ENCODE peak calls at places on chromosomes 16 and 17, in six cellular contexts. U is kidney epithelial cell; M is amniotic epithelial cell; J is hippocampal formation; P is ACHN; E is CD4-positive, alpha-beta memory T cell. N is an unnamed sample.

GRCh38 chr16:1054660-1055556 is 17.6 kb upstream of the SSTR5 start:
- DNase-seq in M (peak), P (peak), U (peak), J (peak), E (no peak), N (peak)

GRCh38 chr17:41777579-41778188 is 8.8 kb downstream of the JUP start:
- DNase-seq in E (no peak), M (peak), P (peak), U (peak), J (peak), N (peak)

GRCh38 chr17:44424828-44425463 is 35.5 kb upstream of the ITGA2B start:
- DNase-seq in J (no peak), M (peak), E (no peak), U (no peak), P (no peak), N (no peak)

GRCh38 chr17:50304781-50305404 is 30.6 kb downstream of the TMEM92 start:
- DNase-seq in E (no peak), P (no peak), M (peak), J (no peak), U (no peak), N (no peak)

GRCh38 chr17:35082073-35082657 is 18.7 kb upstream of the RFFL start:
- DNase-seq in P (peak), M (peak), J (no peak), E (no peak), U (peak), N (peak)

GRCh38 chr17:79915850-79916430 is 76.7 kb upstream of the CBX4 start:
- DNase-seq in U (no peak), E (no peak), P (peak), J (no peak), M (peak), N (peak)

GRCh38 chr17:72053069-72053846 is 67.6 kb upstream of the SOX9 start:
- DNase-seq in E (no peak), M (no peak), P (no peak), J (no peak), U (no peak), N (no peak)

GRCh38 chr16:8241408-8241807 is 348.9 kb downstream of the TMEM114 start:
- DNase-seq in J (no peak), M (no peak), P (no peak), E (no peak), U (no peak), N (no peak)

GRCh38 chr16:7792346-7792745 is 459.7 kb downstream of the RBFOX1 start:
- DNase-seq in E (no peak), J (no peak), M (no peak), U (no peak), P (no peak), N (no peak)

GRCh38 chr17:67466251-67466650 is 89.2 kb downstream of the PITPNC1 start:
- DNase-seq in J (no peak), U (no peak), E (no peak), M (no peak), P (no peak), N (no peak)

GRCh38 chr17:924711-925480 is 54.7 kb downstream of the NXN start:
- DNase-seq in J (no peak), M (no peak), P (no peak), E (no peak), U (no peak), N (no peak)

GRCh38 chr16:21156767-21157467 is 1.6 kb upstream of the LDAF1 start:
- DNase-seq in E (peak), M (peak), J (peak), P (peak), U (peak), N (peak)

GRCh38 chr17:27290916-27291598 is 2.9 kb upstream of the WSB1 start:
- DNase-seq in P (no peak), J (no peak), E (no peak), M (no peak), U (no peak), N (no peak)

GRCh38 chr16:59573528-59574271 is 839.6 kb upstream of the GOT2 start:
- DNase-seq in E (no peak), J (no peak), M (peak), P (no peak), U (no peak), N (peak)

GRCh38 chr17:78242024-78242742 is 10.8 kb downstream of the TMEM235 start:
- DNase-seq in E (no peak), J (no peak), U (no peak), P (no peak), M (no peak), N (peak)

GRCh38 chr16:1453316-1453715 is 9.0 kb upstream of the CCDC154 start:
- DNase-seq in M (no peak), U (no peak), J (no peak), P (no peak), E (no peak), N (no peak)

GRCh38 chr16:74626741-74627416 is 20.0 kb upstream of the GLG1 start:
- DNase-seq in P (no peak), J (no peak), E (no peak), M (peak), U (no peak), N (no peak)

GRCh38 chr17:42178817-42179216 is 2.1 kb downstream of the KCNH4 start:
- DNase-seq in E (no peak), M (no peak), P (no peak), J (no peak), U (no peak), N (no peak)